ENCODE peak calls at places on chromosome 15, in six cellular contexts. Z is psoas muscle; T is CD4-positive, alpha-beta T cell; X is CD4-positive, alpha-beta memory T cell; E is left lung; G is HepG2. H is an unnamed sample.

GRCh38 chr15:77617507-77618285 is 15.0 kb downstream of the LINGO1 start:
- DNase-seq in Z (no peak), T (no peak), X (no peak), E (peak), G (peak), H (no peak)

GRCh38 chr15:55900019-55900418 is 93.4 kb downstream of the NEDD4 start:
- DNase-seq in Z (no peak), T (no peak), X (no peak), E (no peak), G (no peak), H (no peak)

GRCh38 chr15:86016750-86017149 is 62.9 kb upstream of the AGBL1 start:
- DNase-seq in Z (no peak), T (no peak), X (no peak), E (no peak), G (no peak), H (no peak)

GRCh38 chr15:81196576-81197254 is at the start of gene IL16:
- DNase-seq in Z (no peak), T (no peak), X (no peak), E (no peak), G (no peak), H (no peak)

GRCh38 chr15:77650285-77650684 is 17.6 kb upstream of the LINGO1 start:
- DNase-seq in Z (no peak), T (no peak), X (no peak), E (no peak), G (peak), H (no peak)

GRCh38 chr15:22868928-22869327 is 30.5 kb downstream of the NIPA2 start:
- DNase-seq in Z (no peak), T (no peak), X (no peak), E (no peak), G (no peak), H (no peak)

GRCh38 chr15:76252249-76252648 is 59.0 kb downstream of the ETFA start:
- DNase-seq in Z (no peak), T (no peak), X (no peak), E (no peak), G (no peak), H (no peak)

GRCh38 chr15:60591491-60592385 is 112.8 kb upstream of the ICE2 start:
- DNase-seq in Z (peak), T (peak), X (peak), E (peak), G (no peak), H (peak)

GRCh38 chr15:92277776-92278175 is 115.9 kb upstream of the ST8SIA2 start:
- DNase-seq in Z (no peak), T (no peak), X (no peak), E (no peak), G (no peak), H (no peak)

GRCh38 chr15:97482521-97482920 is 478.0 kb upstream of the ARRDC4 start:
- DNase-seq in Z (no peak), T (no peak), X (no peak), E (no peak), G (no peak), H (no peak)

GRCh38 chr15:64828985-64829384 is 3.5 kb upstream of the PIF1 start:
- DNase-seq in Z (no peak), T (no peak), X (no peak), E (peak), G (no peak), H (no peak)

GRCh38 chr15:70916531-70916930 is 23.9 kb downstream of the LRRC49 start:
- DNase-seq in Z (no peak), T (no peak), X (no peak), E (no peak), G (no peak), H (no peak)

GRCh38 chr15:70376929-70377691 is 279.4 kb upstream of the TLE3 start:
- DNase-seq in Z (peak), T (no peak), X (no peak), E (no peak), G (no peak), H (no peak)

GRCh38 chr15:48103647-48104046 is 17.1 kb upstream of the SLC24A5 start:
- DNase-seq in Z (no peak), T (no peak), X (no peak), E (no peak), G (peak), H (no peak)

GRCh38 chr15:67164401-67164791 is 90.1 kb downstream of the AAGAB start:
- DNase-seq in Z (no peak), T (no peak), X (no peak), E (no peak), G (no peak), H (no peak)

GRCh38 chr15:69298697-69299441 is at the start of gene PAQR5:
- DNase-seq in Z (peak), T (no peak), X (no peak), E (peak), G (no peak), H (peak)

GRCh38 chr15:87703238-87704111 is 553.1 kb downstream of the NTRK3 start:
- DNase-seq in Z (no peak), T (no peak), X (no peak), E (no peak), G (no peak), H (no peak)

GRCh38 chr15:56019819-56020218 is 26.4 kb upstream of the NEDD4 start:
- DNase-seq in Z (no peak), T (no peak), X (no peak), E (no peak), G (no peak), H (no peak)

GRCh38 chr15:77533530-77533929 is 99.2 kb downstream of the LINGO1 start:
- DNase-seq in Z (no peak), T (no peak), X (no peak), E (peak), G (no peak), H (no peak)

GRCh38 chr15:79006071-79006470 is 61.2 kb upstream of the CTSH start:
- DNase-seq in Z (no peak), T (no peak), X (no peak), E (no peak), G (no peak), H (no peak)

GRCh38 chr15:93478922-93479321 is 389.9 kb upstream of the RGMA start:
- DNase-seq in Z (no peak), T (no peak), X (no peak), E (no peak), G (no peak), H (no peak)

GRCh38 chr15:31160740-31161495 is 59.4 kb upstream of the TRPM1 start:
- DNase-seq in Z (no peak), T (no peak), X (no peak), E (no peak), G (no peak), H (no peak)

GRCh38 chr15:57625703-57626448 is 34.2 kb downstream of the MYZAP start:
- DNase-seq in Z (no peak), T (no peak), X (no peak), E (no peak), G (no peak), H (no peak)

GRCh38 chr15:69590932-69591524 is 138.4 kb downstream of the RPLP1 start:
- DNase-seq in Z (no peak), T (no peak), X (no peak), E (no peak), G (no peak), H (no peak)

GRCh38 chr15:46344115-46344749 is 709.4 kb downstream of the SQOR start:
- DNase-seq in Z (no peak), T (no peak), X (no peak), E (peak), G (no peak), H (no peak)

GRCh38 chr15:81740402-81740801 is 305.4 kb downstream of the MEX3B start:
- DNase-seq in Z (no peak), T (no peak), X (no peak), E (no peak), G (no peak), H (no peak)

GRCh38 chr15:33852094-33852493 is 116.2 kb upstream of the CHRM5 start:
- DNase-seq in Z (no peak), T (no peak), X (no peak), E (no peak), G (no peak), H (no peak)

GRCh38 chr15:95174880-95175279 is 943.5 kb downstream of the MCTP2 start:
- DNase-seq in Z (no peak), T (no peak), X (no peak), E (no peak), G (no peak), H (no peak)

GRCh38 chr15:62253294-62253693 is 88.2 kb upstream of the C2CD4B start:
- DNase-seq in Z (no peak), T (no peak), X (no peak), E (no peak), G (no peak), H (no peak)

GRCh38 chr15:59380902-59381610 is 8.4 kb upstream of the MYO1E start:
- DNase-seq in Z (no peak), T (no peak), X (no peak), E (no peak), G (no peak), H (no peak)

GRCh38 chr15:80476036-80476435 is 71.9 kb downstream of the ARNT2 start:
- DNase-seq in Z (no peak), T (no peak), X (no peak), E (no peak), G (no peak), H (no peak)

GRCh38 chr15:35912196-35912595 is 366.2 kb upstream of the DPH6 start:
- DNase-seq in Z (no peak), T (no peak), X (no peak), E (no peak), G (no peak), H (no peak)

GRCh38 chr15:85533949-85534543 is 153.6 kb downstream of the AKAP13 start:
- DNase-seq in Z (no peak), T (no peak), X (peak), E (no peak), G (no peak), H (no peak)

GRCh38 chr15:72737723-72738122 is 45.8 kb downstream of the ADPGK start:
- DNase-seq in Z (no peak), T (no peak), X (no peak), E (no peak), G (no peak), H (no peak)

DNA sequence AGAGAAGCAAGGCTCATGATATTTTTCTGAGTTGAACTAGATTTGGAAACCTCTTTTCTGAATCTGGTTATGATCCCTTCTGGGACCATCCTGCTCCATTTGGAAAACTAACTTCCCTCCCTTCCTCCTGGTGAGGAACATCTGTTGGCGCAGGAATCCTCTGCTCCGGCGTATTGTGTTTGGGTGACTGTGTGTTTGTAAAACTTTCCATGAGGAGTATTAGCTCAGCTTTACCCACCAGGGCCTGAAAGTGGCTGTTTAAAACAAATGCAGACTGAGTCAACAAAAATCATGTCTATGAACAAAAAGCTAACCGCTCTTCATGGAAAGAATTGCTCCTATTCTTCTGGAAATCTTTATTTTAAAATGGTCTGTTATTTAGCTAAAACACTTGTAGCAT is 17.7 kb downstream of the STARD9 start:
- DNase-seq in Z (peak), T (no peak), X (no peak), E (no peak), G (no peak), H (no peak)
- H3K27ac ChIP-seq in Z (peak), T (no peak), X (no peak), E (peak), G (no peak), H (no peak)

GRCh38 chr15:40157748-40158447 is 3.0 kb upstream of the BUB1B start:
- DNase-seq in Z (no peak), T (no peak), X (no peak), E (no peak), G (no peak), H (no peak)

GRCh38 chr15:40151991-40152390 is 8.9 kb upstream of the BUB1B start:
- DNase-seq in Z (no peak), T (no peak), X (no peak), E (no peak), G (no peak), H (no peak)

GRCh38 chr15:40160021-40160420 is 848 bp upstream of the BUB1B start:
- DNase-seq in Z (no peak), T (no peak), X (no peak), E (no peak), G (no peak), H (no peak)

GRCh38 chr15:40151499-40151898 is 9.4 kb upstream of the BUB1B start:
- DNase-seq in Z (no peak), T (no peak), X (no peak), E (no peak), G (no peak), H (no peak)

GRCh38 chr15:40155270-40155910 is 5.5 kb upstream of the BUB1B start:
- DNase-seq in Z (no peak), T (no peak), X (no peak), E (no peak), G (no peak), H (no peak)
- H3K27ac ChIP-seq in Z (no peak), T (no peak), X (no peak), E (no peak), G (no peak), H (no peak)

GRCh38 chr15:51738553-51738952 is 1.1 kb upstream of the LYSMD2 start:
- DNase-seq in Z (no peak), T (no peak), X (no peak), E (no peak), G (no peak), H (no peak)
- H3K27ac ChIP-seq in Z (peak), T (peak), X (peak), E (no peak), G (no peak), H (no peak)

DNA sequence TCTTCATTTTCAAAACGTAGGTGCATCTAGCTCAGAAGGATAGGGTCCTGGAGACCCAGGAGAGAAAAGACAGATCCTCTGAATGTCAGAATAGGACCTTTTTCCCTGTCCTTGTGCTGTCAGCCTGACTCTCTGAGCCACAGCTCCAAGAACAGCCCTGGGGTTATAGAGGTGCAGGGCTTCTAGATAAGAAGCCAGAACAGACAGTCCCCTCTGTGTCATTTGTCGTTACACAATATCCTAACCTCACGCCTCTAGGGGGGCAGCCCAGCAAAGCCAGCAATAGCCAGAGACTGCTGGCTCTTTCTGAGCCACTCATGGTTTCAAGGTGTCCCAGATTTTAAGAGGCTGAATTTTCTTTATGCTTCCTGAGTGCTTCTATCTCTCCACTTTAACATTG is 153.2 kb upstream of the THBS1 start:
- DNase-seq in Z (no peak), T (no peak), X (no peak), E (no peak), G (peak), H (no peak)
- H3K27ac ChIP-seq in Z (no peak), T (no peak), X (no peak), E (no peak), G (no peak), H (no peak)